ENCODE peak calls at places on chromosome 13, in five cellular contexts. G is neural progenitor cell, V is mammary epithelial cell, M is AG04450, I is fibroblast of pulmonary artery. K is an unnamed sample.

GRCh38 chr13:112447761-112448603 is 71.8 kb downstream of the SPACA7 start:
- DNase-seq in G (no peak), V (no peak), M (no peak), I (no peak), K (no peak)

GRCh38 chr13:29572575-29572974 is 22.9 kb downstream of the SLC7A1 start:
- DNase-seq in G (no peak), V (no peak), M (no peak), I (no peak), K (no peak)

GRCh38 chr13:95471960-95472359 is 80.6 kb upstream of the CLDN10 start:
- DNase-seq in G (no peak), V (no peak), M (no peak), I (no peak), K (no peak)

GRCh38 chr13:88086577-88086976 is 415.4 kb downstream of the SLITRK5 start:
- DNase-seq in G (no peak), V (no peak), M (peak; percentile 23), I (no peak), K (no peak)

GRCh38 chr13:99386911-99387788 is 80.0 kb upstream of the GPR183 start:
- DNase-seq in G (peak; percentile 73), V (peak; percentile 11), M (no peak), I (peak; percentile 22), K (no peak)

GRCh38 chr13:37226966-37227365 is 121.5 kb upstream of the CSNK1A1L start:
- DNase-seq in G (no peak), V (peak; percentile 58), M (peak; percentile 16), I (peak; percentile 34), K (no peak)

GRCh38 chr13:100721885-100722512 is 47.4 kb upstream of the TMTC4 start:
- DNase-seq in G (peak; percentile 66), V (peak; percentile 12), M (peak; percentile 39), I (peak; percentile 63), K (no peak)

GRCh38 chr13:58300974-58301681 is 669.6 kb downstream of the PCDH17 start:
- DNase-seq in G (peak; percentile 12), V (no peak), M (no peak), I (no peak), K (no peak)

GRCh38 chr13:112806761-112807652 is 117.2 kb downstream of the ATP11A start:
- DNase-seq in G (no peak), V (no peak), M (no peak), I (no peak), K (no peak)

GRCh38 chr13:35210234-35210633 is 266.3 kb downstream of the MAB21L1 start:
- DNase-seq in G (no peak), V (no peak), M (no peak), I (peak; percentile 32), K (no peak)
- TF ChIP-seq CTCF in G (no peak), V (no peak), M (no peak), I (peak; percentile 5), K (peak; percentile 33)

GRCh38 chr13:110715395-110716234 is 2.1 kb downstream of the ING1 start:
- DNase-seq in G (peak; percentile 99), V (peak; percentile 100), M (peak; percentile 99), I (peak; percentile 100), K (peak; percentile 98)

GRCh38 chr13:110713642-110713952 is at the start of gene ING1:
- DNase-seq in G (no peak), V (no peak), M (no peak), I (no peak), K (no peak)

GRCh38 chr13:110713981-110714797 is 689 bp downstream of the ING1 start:
- DNase-seq in G (peak; percentile 74), V (peak; percentile 50), M (no peak), I (peak; percentile 47), K (peak; percentile 64)

GRCh38 chr13:110716235-110716505 is 2.7 kb downstream of the ING1 start:
- DNase-seq in G (peak; percentile 57), V (peak; percentile 16), M (no peak), I (peak; percentile 19), K (no peak)

GRCh38 chr13:110714798-110715394 is 1.4 kb downstream of the ING1 start:
- DNase-seq in G (peak; percentile 74), V (no peak), M (no peak), I (peak; percentile 50), K (peak; percentile 67)
- TF ChIP-seq CTCF in G (no peak), V (no peak), M (no peak), I (peak; percentile 11), K (no peak)

DNA sequence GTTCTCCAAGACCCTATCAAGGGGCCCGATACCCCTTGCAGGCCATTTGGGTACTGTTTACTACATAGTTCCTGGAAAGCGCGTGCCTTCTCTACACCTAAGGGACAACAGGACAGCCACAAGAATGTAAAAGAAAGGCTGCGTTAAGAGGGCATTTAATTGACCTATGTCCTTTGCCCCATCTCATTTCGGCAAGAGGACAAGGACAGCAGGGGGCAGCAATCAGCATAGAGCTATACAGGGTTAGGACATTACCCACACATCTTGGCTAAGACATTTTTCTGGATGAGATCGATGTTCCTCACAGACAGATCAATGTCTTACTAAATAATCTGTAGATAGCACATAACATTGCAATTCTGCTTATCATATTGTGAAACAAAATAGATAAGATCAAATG is 41.2 kb downstream of the FLT3 start:
- DNase-seq in G (peak; percentile 62), V (peak; percentile 16), M (no peak), I (peak; percentile 48), K (no peak)
- TF ChIP-seq CTCF in G (peak; percentile 58), V (peak; percentile 45), M (peak; percentile 29), I (peak; percentile 56), K (peak; percentile 44)

GRCh38 chr13:80009760-80010159 is 331.2 kb downstream of the SPRY2 start:
- DNase-seq in G (no peak), V (no peak), M (no peak), I (no peak), K (no peak)
- TF ChIP-seq CTCF in G (no peak), V (no peak), M (no peak), I (no peak), K (no peak)

DNA sequence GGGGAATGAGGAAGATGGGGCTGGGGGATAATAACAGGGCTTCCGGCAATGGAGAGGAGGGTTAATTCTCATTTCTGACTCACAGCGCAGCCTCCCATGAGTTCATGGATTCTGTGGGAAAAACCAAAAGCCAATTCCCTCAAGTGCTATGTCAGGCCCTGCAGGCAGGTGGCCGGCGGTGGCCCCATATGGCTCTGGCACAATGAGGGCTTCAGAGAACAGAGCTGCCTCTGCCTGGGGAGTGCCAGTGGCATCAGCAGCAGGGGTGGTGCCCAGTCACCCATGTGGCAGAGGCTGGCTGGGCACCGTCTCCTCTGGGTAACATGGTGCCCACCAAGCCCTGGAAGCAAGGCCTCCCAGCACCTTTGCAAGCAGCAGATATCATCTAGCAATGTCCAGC is 69.1 kb downstream of the ALOX5AP start:
- DNase-seq in G (no peak), V (no peak), M (no peak), I (no peak), K (no peak)
- TF ChIP-seq CTCF in G (no peak), V (peak; percentile 9), M (peak; percentile 37), I (no peak), K (no peak)

GRCh38 chr13:39655569-39656324 is at the start of gene COG6:
- DNase-seq in G (peak; percentile 92), V (peak; percentile 77), M (peak; percentile 68), I (peak; percentile 88), K (peak; percentile 72)
- TF ChIP-seq CTCF in G (no peak), V (no peak), M (no peak), I (no peak), K (no peak)

GRCh38 chr13:45595968-45596367 is 19.6 kb downstream of the ERICH6B start:
- DNase-seq in G (peak; percentile 23), V (peak; percentile 14), M (no peak), I (peak; percentile 13), K (no peak)
- TF ChIP-seq CTCF in G (no peak), V (no peak), M (no peak), I (no peak), K (no peak)

DNA sequence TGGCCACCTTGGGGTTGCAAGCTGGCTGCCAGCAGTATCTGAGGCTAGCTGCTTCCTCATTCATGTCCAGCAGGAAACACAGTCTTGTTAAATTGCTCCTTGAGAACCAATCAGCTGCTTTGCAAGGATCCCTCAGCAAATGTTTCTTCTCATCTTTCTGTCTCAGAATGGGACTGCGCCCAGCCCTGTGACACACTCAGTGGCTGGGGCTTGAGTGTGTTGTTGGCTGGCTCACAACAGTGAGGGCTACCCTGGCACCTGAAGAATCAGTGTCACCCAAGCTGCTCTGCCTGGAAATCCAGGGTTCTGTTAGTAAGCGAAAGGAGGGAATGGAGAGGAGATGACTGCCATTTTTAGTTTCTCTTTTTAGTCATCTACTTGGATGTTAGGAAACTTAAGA is 317.2 kb downstream of the DCT start:
- DNase-seq in G (no peak), V (no peak), M (no peak), I (no peak), K (no peak)
- TF ChIP-seq CTCF in G (no peak), V (no peak), M (no peak), I (no peak), K (no peak)

GRCh38 chr13:20494656-20495055 is 31.0 kb downstream of the CRYL1 start:
- DNase-seq in G (no peak), V (peak; percentile 38), M (no peak), I (no peak), K (no peak)

GRCh38 chr13:20492641-20493040 is 33.0 kb downstream of the CRYL1 start:
- DNase-seq in G (peak; percentile 41), V (peak; percentile 45), M (no peak), I (peak; percentile 58), K (no peak)

GRCh38 chr13:20498129-20498528 is 27.5 kb downstream of the CRYL1 start:
- DNase-seq in G (no peak), V (no peak), M (no peak), I (no peak), K (no peak)

GRCh38 chr13:20497376-20497775 is 28.3 kb downstream of the CRYL1 start:
- DNase-seq in G (no peak), V (no peak), M (no peak), I (no peak), K (no peak)

GRCh38 chr13:20495087-20496023 is 30.3 kb downstream of the CRYL1 start:
- DNase-seq in G (peak; percentile 69), V (peak; percentile 56), M (peak; percentile 39), I (peak; percentile 84), K (no peak)
- TF ChIP-seq CTCF in G (peak; percentile 97), V (peak; percentile 98), M (peak; percentile 97), I (peak; percentile 99), K (peak; percentile 88)

K was measured in RWPE2.